ENCODE peak calls at places on chromosome 17, in nine cellular contexts. One of them, this sample, is unnamed.

GRCh38 chr17:68868708-68869107 is 86.5 kb downstream of the ABCA8 start:
- DNase-seq in prostate gland: no peak
- DNase-seq in GM23248: no peak
- DNase-seq in psoas muscle: no peak
- DNase-seq in LNCaP clone FGC: peak
- DNase-seq in cardiac fibroblast: peak
- DNase-seq in mucosa of descending colon: no peak
- DNase-seq in ascending aorta: no peak
- DNase-seq in sigmoid colon: no peak
- DNase-seq in this sample: no peak

GRCh38 chr17:74361613-74362391 is at the start of gene BTBD17:
- DNase-seq in psoas muscle: peak
- DNase-seq in cardiac fibroblast: peak
- DNase-seq in prostate gland: peak
- DNase-seq in ascending aorta: no peak
- DNase-seq in mucosa of descending colon: no peak
- DNase-seq in sigmoid colon: no peak
- DNase-seq in GM23248: peak
- DNase-seq in LNCaP clone FGC: no peak
- DNase-seq in this sample: no peak

GRCh38 chr17:69141802-69142472 is at the start of gene ABCA6:
- DNase-seq in sigmoid colon: no peak
- DNase-seq in cardiac fibroblast: peak
- DNase-seq in prostate gland: no peak
- DNase-seq in ascending aorta: no peak
- DNase-seq in LNCaP clone FGC: no peak
- DNase-seq in psoas muscle: no peak
- DNase-seq in mucosa of descending colon: no peak
- DNase-seq in GM23248: peak
- DNase-seq in this sample: no peak

GRCh38 chr17:2108170-2108569 is 53.3 kb downstream of the HIC1 start:
- DNase-seq in sigmoid colon: no peak
- DNase-seq in cardiac fibroblast: no peak
- DNase-seq in prostate gland: no peak
- DNase-seq in ascending aorta: no peak
- DNase-seq in LNCaP clone FGC: no peak
- DNase-seq in mucosa of descending colon: no peak
- DNase-seq in GM23248: peak
- DNase-seq in psoas muscle: no peak
- DNase-seq in this sample: peak

GRCh38 chr17:65514541-65514940 is 46.9 kb downstream of the AXIN2 start:
- DNase-seq in LNCaP clone FGC: no peak
- DNase-seq in prostate gland: no peak
- DNase-seq in ascending aorta: no peak
- DNase-seq in cardiac fibroblast: peak
- DNase-seq in psoas muscle: no peak
- DNase-seq in sigmoid colon: peak
- DNase-seq in mucosa of descending colon: no peak
- DNase-seq in GM23248: peak
- DNase-seq in this sample: peak

GRCh38 chr17:9036336-9036735 is 15.0 kb downstream of the NTN1 start:
- DNase-seq in psoas muscle: no peak
- DNase-seq in ascending aorta: no peak
- DNase-seq in prostate gland: no peak
- DNase-seq in mucosa of descending colon: no peak
- DNase-seq in LNCaP clone FGC: no peak
- DNase-seq in cardiac fibroblast: no peak
- DNase-seq in sigmoid colon: no peak
- DNase-seq in GM23248: no peak
- DNase-seq in this sample: no peak

GRCh38 chr17:8803531-8804416 is 4.6 kb upstream of the MFSD6L start:
- DNase-seq in ascending aorta: no peak
- DNase-seq in GM23248: no peak
- DNase-seq in LNCaP clone FGC: no peak
- DNase-seq in prostate gland: no peak
- DNase-seq in psoas muscle: no peak
- DNase-seq in mucosa of descending colon: no peak
- DNase-seq in cardiac fibroblast: no peak
- DNase-seq in sigmoid colon: no peak
- DNase-seq in this sample: no peak

GRCh38 chr17:55161935-55162555 is 102.7 kb upstream of the HLF start:
- DNase-seq in sigmoid colon: no peak
- DNase-seq in LNCaP clone FGC: no peak
- DNase-seq in prostate gland: no peak
- DNase-seq in cardiac fibroblast: peak
- DNase-seq in GM23248: peak
- DNase-seq in mucosa of descending colon: no peak
- DNase-seq in ascending aorta: no peak
- DNase-seq in psoas muscle: no peak
- DNase-seq in this sample: peak

GRCh38 chr17:21170829-21171228 is 43.1 kb downstream of the TMEM11 start:
- DNase-seq in GM23248: no peak
- DNase-seq in LNCaP clone FGC: no peak
- DNase-seq in sigmoid colon: peak
- DNase-seq in cardiac fibroblast: no peak
- DNase-seq in prostate gland: no peak
- DNase-seq in ascending aorta: no peak
- DNase-seq in psoas muscle: no peak
- DNase-seq in mucosa of descending colon: no peak
- DNase-seq in this sample: peak

GRCh38 chr17:19650826-19651225 is 2.3 kb downstream of the ALDH3A2 start:
- DNase-seq in sigmoid colon: no peak
- DNase-seq in ascending aorta: no peak
- DNase-seq in psoas muscle: no peak
- DNase-seq in prostate gland: no peak
- DNase-seq in mucosa of descending colon: no peak
- DNase-seq in cardiac fibroblast: no peak
- DNase-seq in GM23248: peak
- DNase-seq in LNCaP clone FGC: no peak
- DNase-seq in this sample: peak

GRCh38 chr17:63855185-63855584 is 12.7 kb upstream of the SMARCD2 start:
- DNase-seq in prostate gland: no peak
- DNase-seq in ascending aorta: no peak
- DNase-seq in mucosa of descending colon: no peak
- DNase-seq in GM23248: no peak
- DNase-seq in psoas muscle: no peak
- DNase-seq in LNCaP clone FGC: no peak
- DNase-seq in sigmoid colon: peak
- DNase-seq in cardiac fibroblast: no peak
- DNase-seq in this sample: no peak

DNA sequence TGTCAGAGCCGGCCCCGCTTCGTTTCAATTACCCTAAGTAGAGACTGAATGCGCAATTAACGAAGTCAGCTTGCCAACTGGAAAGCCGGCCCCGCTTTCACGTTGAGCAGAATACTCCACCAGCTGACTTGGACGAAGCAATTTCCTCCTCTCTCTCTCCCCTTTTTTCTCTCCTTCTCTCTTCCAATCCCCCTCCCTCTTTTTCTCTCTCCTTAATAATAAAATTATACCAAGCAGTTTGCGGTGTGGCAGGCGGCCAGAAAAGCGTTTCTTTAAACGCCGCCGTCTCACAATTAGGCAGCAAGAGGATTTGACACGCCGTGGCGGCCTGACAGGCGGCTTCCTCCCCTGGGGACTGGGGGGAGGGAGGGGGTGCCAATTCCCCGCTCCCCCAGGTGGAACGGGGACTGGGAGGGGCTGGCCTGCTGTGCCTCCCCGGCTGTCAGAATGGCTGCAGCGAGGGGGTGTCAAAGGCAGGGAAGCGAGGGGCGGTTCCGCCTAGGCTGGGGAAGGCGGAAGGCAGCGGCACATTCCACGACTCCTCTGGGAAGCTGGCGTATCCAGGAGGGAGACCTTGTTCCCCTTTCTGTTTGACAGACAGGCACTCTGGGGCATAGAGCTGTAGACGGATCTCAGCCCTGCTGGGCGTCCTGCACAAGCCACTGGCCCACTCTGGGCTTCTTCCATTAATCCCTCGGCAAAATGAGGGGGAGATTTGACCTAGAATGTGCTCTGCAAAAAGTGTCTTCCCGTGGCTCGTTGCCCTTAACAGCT is 52.8 kb downstream of the SREBF1 start:
- DNase-seq in mucosa of descending colon: peak
- DNase-seq in prostate gland: peak
- DNase-seq in sigmoid colon: no peak
- DNase-seq in psoas muscle: peak
- DNase-seq in LNCaP clone FGC: no peak
- DNase-seq in ascending aorta: no peak
- DNase-seq in GM23248: peak
- DNase-seq in cardiac fibroblast: peak
- DNase-seq in this sample: peak
- H3K4me3 ChIP-seq in mucosa of descending colon: no peak
- H3K4me3 ChIP-seq in prostate gland: peak
- H3K4me3 ChIP-seq in sigmoid colon: peak
- H3K4me3 ChIP-seq in psoas muscle: peak
- H3K4me3 ChIP-seq in LNCaP clone FGC: peak
- H3K4me3 ChIP-seq in ascending aorta: peak
- H3K4me3 ChIP-seq in GM23248: peak
- H3K4me3 ChIP-seq in cardiac fibroblast: no peak
- H3K4me3 ChIP-seq in this sample: peak

GRCh38 chr17:67366193-67367157 is at the start of gene PSMD12:
- DNase-seq in mucosa of descending colon: peak
- DNase-seq in GM23248: peak
- DNase-seq in ascending aorta: peak
- DNase-seq in prostate gland: peak
- DNase-seq in LNCaP clone FGC: peak
- DNase-seq in psoas muscle: peak
- DNase-seq in cardiac fibroblast: peak
- DNase-seq in sigmoid colon: peak
- DNase-seq in this sample: peak

GRCh38 chr17:67360880-67361279 is 5.5 kb downstream of the PSMD12 start:
- DNase-seq in LNCaP clone FGC: no peak
- DNase-seq in GM23248: no peak
- DNase-seq in ascending aorta: no peak
- DNase-seq in cardiac fibroblast: no peak
- DNase-seq in psoas muscle: no peak
- DNase-seq in prostate gland: no peak
- DNase-seq in sigmoid colon: no peak
- DNase-seq in mucosa of descending colon: no peak
- DNase-seq in this sample: no peak

GRCh38 chr17:67362173-67362572 is 4.2 kb downstream of the PSMD12 start:
- DNase-seq in cardiac fibroblast: no peak
- DNase-seq in GM23248: no peak
- DNase-seq in psoas muscle: no peak
- DNase-seq in prostate gland: no peak
- DNase-seq in ascending aorta: no peak
- DNase-seq in LNCaP clone FGC: no peak
- DNase-seq in mucosa of descending colon: no peak
- DNase-seq in sigmoid colon: no peak
- DNase-seq in this sample: no peak

GRCh38 chr17:67365762-67366192 is 600 bp downstream of the PSMD12 start:
- DNase-seq in sigmoid colon: no peak
- DNase-seq in mucosa of descending colon: no peak
- DNase-seq in LNCaP clone FGC: no peak
- DNase-seq in GM23248: peak
- DNase-seq in ascending aorta: no peak
- DNase-seq in prostate gland: no peak
- DNase-seq in psoas muscle: no peak
- DNase-seq in cardiac fibroblast: peak
- DNase-seq in this sample: peak

GRCh38 chr17:67364847-67365761 is 1.3 kb downstream of the PSMD12 start:
- DNase-seq in cardiac fibroblast: no peak
- DNase-seq in LNCaP clone FGC: no peak
- DNase-seq in prostate gland: no peak
- DNase-seq in psoas muscle: peak
- DNase-seq in mucosa of descending colon: no peak
- DNase-seq in ascending aorta: no peak
- DNase-seq in GM23248: no peak
- DNase-seq in sigmoid colon: no peak
- DNase-seq in this sample: no peak
- H3K4me3 ChIP-seq in cardiac fibroblast: peak
- H3K4me3 ChIP-seq in LNCaP clone FGC: peak
- H3K4me3 ChIP-seq in prostate gland: peak
- H3K4me3 ChIP-seq in psoas muscle: peak
- H3K4me3 ChIP-seq in mucosa of descending colon: no peak
- H3K4me3 ChIP-seq in ascending aorta: peak
- H3K4me3 ChIP-seq in GM23248: peak
- H3K4me3 ChIP-seq in sigmoid colon: peak
- H3K4me3 ChIP-seq in this sample: peak

DNA sequence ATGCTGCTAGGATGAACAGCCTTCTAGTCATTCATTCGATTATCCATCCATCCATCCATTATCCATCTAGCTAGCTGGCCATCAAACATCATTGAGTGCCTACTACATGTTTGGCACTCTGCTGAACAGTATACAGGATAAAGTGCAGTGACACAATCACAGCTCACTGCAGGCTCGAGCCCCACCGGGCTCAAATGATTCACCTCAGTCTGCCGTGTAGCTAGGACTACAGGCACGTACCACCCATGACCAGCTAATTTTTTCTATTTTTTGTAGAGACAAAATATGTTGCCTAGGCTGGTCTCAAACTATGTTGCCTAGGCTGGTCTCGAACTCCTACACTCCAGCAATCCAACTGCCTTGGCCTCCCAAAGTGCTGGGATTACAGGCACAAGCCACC is 50.0 kb downstream of the SSH2 start:
- DNase-seq in LNCaP clone FGC: no peak
- DNase-seq in ascending aorta: no peak
- DNase-seq in cardiac fibroblast: no peak
- DNase-seq in mucosa of descending colon: no peak
- DNase-seq in prostate gland: no peak
- DNase-seq in psoas muscle: no peak
- DNase-seq in GM23248: peak
- DNase-seq in sigmoid colon: no peak
- DNase-seq in this sample: no peak
- H3K4me3 ChIP-seq in LNCaP clone FGC: no peak
- H3K4me3 ChIP-seq in ascending aorta: no peak
- H3K4me3 ChIP-seq in cardiac fibroblast: no peak
- H3K4me3 ChIP-seq in mucosa of descending colon: no peak
- H3K4me3 ChIP-seq in prostate gland: no peak
- H3K4me3 ChIP-seq in psoas muscle: no peak
- H3K4me3 ChIP-seq in GM23248: no peak
- H3K4me3 ChIP-seq in sigmoid colon: no peak
- H3K4me3 ChIP-seq in this sample: no peak

DNA sequence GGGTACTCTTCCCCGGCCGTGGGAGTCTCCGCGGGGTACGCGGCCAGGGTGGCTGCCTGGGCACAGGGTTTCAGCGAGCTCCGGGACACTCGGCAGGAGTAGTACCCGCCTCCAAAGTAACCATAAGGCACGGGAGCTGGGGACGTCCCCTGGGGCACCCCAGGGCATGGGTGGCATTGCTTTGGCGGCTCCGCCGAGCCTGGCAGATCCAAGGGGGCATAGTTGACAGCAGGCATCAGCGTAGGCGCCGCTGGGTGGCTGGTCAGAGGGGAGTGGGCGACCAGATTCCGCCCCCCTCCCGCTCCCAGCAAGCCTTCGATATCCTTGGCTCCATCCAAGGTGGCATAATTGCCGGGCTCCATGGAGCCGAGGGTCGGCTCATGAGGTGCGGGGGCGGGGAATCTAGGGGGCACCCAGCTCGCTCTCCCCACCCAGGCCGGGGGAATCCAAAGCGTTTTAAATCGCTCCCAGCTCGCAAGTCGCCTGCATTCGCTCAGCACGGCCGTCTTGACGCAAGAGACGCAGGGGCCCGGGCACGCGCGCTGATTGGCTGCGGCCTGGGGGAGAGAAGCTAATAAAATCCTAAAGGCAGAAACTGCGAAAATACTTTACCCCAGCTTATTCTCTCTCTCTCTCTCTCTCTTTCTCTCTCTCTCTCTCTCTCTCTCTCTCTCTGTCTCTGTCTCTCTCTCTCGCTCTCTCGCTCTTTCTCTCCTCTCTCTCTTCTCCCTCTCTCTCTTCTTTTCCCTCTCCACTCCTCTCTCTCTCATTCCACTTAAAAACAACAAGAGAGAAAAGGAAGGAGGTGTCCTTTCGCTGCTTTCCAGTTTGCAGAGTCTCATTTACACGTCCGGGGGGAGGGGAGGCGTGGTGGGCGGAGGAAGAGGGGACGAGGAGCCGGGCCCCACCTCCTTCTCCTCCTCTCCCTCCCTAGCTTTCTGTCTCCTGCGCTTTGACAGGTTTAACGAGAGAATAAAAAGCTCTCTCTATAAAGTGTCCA is at the start of gene HOXB13:
- DNase-seq in prostate gland: peak
- DNase-seq in mucosa of descending colon: peak
- DNase-seq in LNCaP clone FGC: peak
- DNase-seq in GM23248: peak
- DNase-seq in cardiac fibroblast: peak
- DNase-seq in sigmoid colon: peak
- DNase-seq in psoas muscle: no peak
- DNase-seq in ascending aorta: no peak
- DNase-seq in this sample: peak
- H3K4me3 ChIP-seq in prostate gland: peak
- H3K4me3 ChIP-seq in mucosa of descending colon: peak
- H3K4me3 ChIP-seq in LNCaP clone FGC: peak
- H3K4me3 ChIP-seq in GM23248: peak
- H3K4me3 ChIP-seq in cardiac fibroblast: no peak
- H3K4me3 ChIP-seq in sigmoid colon: no peak
- H3K4me3 ChIP-seq in psoas muscle: peak
- H3K4me3 ChIP-seq in ascending aorta: peak
- H3K4me3 ChIP-seq in this sample: peak

This sample was measured in AG10803.